ENCODE peak calls at places on chromosomes 6 and 20, in seven cellular contexts. P is endodermal cell, Z is fibroblast of the aortic adventitia, X is right atrium auricular region, G is astrocyte of the spinal cord, A is foreskin fibroblast, U is pancreas. J is an unnamed sample.

GRCh38 chr6:106227612-106228507 is 97.7 kb downstream of the ATG5 start:
- DNase-seq in U (no peak), A (no peak), X (no peak), G (no peak), Z (no peak), P (no peak), J (no peak)

GRCh38 chr6:56399250-56399671 is 151.9 kb upstream of the COL21A1 start:
- DNase-seq in Z (peak), X (no peak), P (peak), G (peak), U (peak), A (no peak), J (no peak)

GRCh38 chr6:26475823-26476729 is 18.3 kb downstream of the BTN2A1 start:
- DNase-seq in G (no peak), P (peak), U (no peak), X (no peak), Z (no peak), A (no peak), J (no peak)

GRCh38 chr6:111618407-111618806 is 12.7 kb upstream of the TRAF3IP2 start:
- DNase-seq in A (no peak), U (no peak), Z (no peak), X (no peak), G (no peak), P (no peak), J (no peak)

GRCh38 chr20:7704021-7704420 is 236.2 kb downstream of the HAO1 start:
- DNase-seq in P (no peak), U (no peak), Z (no peak), X (no peak), G (no peak), A (no peak), J (no peak)

GRCh38 chr6:107490568-107491058 is 696 bp downstream of the SOBP start:
- DNase-seq in U (no peak), P (no peak), X (no peak), Z (no peak), A (no peak), G (no peak), J (no peak)

GRCh38 chr20:41738584-41739193 is 120.5 kb upstream of the CHD6 start:
- DNase-seq in G (peak), X (peak), U (peak), Z (peak), P (peak), A (peak), J (no peak)

GRCh38 chr6:134436950-134437349 is 119.0 kb upstream of the SGK1 start:
- DNase-seq in Z (peak), A (peak), U (no peak), G (peak), P (no peak), X (no peak), J (no peak)

GRCh38 chr6:170269873-170270541 is 20.9 kb downstream of the DLL1 start:
- DNase-seq in G (no peak), P (no peak), Z (no peak), A (no peak), U (peak), X (no peak), J (no peak)

GRCh38 chr20:63850689-63851547 is 10.4 kb upstream of the ABHD16B start:
- DNase-seq in X (no peak), G (no peak), P (peak), U (no peak), A (no peak), Z (no peak), J (no peak)

GRCh38 chr6:144006731-144007454 is 1.2 kb downstream of the PLAGL1 start:
- DNase-seq in P (no peak), X (no peak), U (no peak), G (peak), A (peak), Z (peak), J (no peak)

GRCh38 chr6:47977314-47977713 is 133.7 kb downstream of the PTCHD4 start:
- DNase-seq in Z (no peak), X (no peak), P (peak), A (peak), G (no peak), U (no peak), J (no peak)

DNA sequence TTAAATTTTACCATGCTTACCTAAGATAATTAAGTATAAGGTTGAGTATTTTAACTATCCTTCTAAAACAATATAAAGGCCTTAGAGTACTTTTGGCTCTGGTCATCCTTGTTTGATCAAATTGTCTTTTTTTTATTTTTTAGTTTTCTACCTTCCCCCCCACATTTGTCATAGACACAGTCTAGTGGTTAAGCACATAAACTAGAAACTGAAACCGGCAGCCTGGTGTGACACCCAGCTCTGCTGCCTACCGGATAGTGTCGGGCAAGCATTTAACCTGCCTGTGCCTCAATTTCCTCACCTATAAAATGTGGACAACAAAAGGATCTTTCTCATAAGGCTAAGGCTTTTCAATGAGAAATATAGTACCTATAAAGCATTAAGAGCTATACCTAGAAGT is 21.6 kb upstream of the TULP4 start:
- DNase-seq in X (no peak), A (no peak), P (no peak), U (no peak), G (no peak), Z (no peak), J (no peak)
- H3K4me3 ChIP-seq in X (no peak), A (no peak), P (no peak), U (no peak), G (no peak), Z (no peak), J (no peak)

DNA sequence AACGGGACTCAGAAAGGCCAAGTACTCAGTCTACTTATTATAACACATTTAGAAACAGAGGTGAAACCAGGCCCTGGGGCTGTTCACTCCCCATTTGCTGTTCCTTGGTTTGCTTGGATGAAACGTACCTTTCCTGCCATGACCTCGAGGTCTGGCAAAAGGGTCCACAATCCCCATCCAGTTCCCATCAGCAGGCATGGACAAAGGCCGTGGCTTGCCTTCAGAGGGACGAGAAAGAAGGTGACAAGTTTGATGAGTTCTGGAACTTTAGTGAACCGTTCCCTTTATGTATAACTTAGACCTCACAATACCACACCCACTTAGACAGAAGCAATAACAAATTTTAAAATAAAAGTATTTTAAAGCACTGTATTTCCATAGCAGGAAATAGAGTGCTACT is 53.6 kb upstream of the IPCEF1 start:
- DNase-seq in U (no peak), G (no peak), P (no peak), Z (no peak), X (no peak), A (no peak), J (no peak)
- H3K4me3 ChIP-seq in U (no peak), G (no peak), P (no peak), Z (no peak), X (peak), A (no peak), J (no peak)

DNA sequence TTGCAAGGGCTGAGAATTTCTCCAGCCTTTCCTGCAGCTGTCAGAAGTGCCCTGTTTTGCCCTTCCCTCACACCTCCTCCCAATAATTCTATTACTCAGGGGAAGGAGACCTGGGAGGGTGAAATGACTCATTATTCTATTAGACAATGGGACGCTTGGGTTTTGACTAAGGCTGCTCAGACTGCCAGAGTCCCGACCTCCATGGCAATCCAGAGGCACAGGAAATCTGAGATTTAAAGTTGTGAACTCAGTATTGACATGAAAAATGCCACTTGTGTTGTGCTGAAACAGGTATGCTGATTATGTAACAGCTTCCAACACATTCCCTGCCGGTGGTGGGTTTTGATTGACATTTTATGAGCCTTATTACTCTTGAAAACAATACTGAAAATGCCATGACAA is 625.9 kb upstream of the FLRT3 start:
- DNase-seq in G (no peak), U (no peak), Z (peak), X (no peak), P (peak), A (peak), J (no peak)
- H3K4me3 ChIP-seq in G (no peak), U (no peak), Z (no peak), X (no peak), P (no peak), A (no peak), J (no peak)

GRCh38 chr20:2652724-2653510 is 485 bp downstream of the NOP56 start:
- DNase-seq in U (no peak), Z (peak), A (peak), X (no peak), G (peak), P (no peak), J (no peak)
- H3K4me3 ChIP-seq in U (peak), Z (peak), A (peak), X (peak), G (peak), P (peak), J (peak)

GRCh38 chr6:41939848-41940758 is 1.5 kb downstream of the CCND3 start:
- DNase-seq in U (no peak), X (no peak), P (peak), A (peak), G (peak), Z (peak), J (no peak)

GRCh38 chr6:41937881-41938574 is 3.6 kb downstream of the CCND3 start:
- DNase-seq in Z (peak), P (no peak), G (no peak), X (no peak), A (peak), U (no peak), J (no peak)

GRCh38 chr6:41940759-41941279 is 789 bp downstream of the CCND3 start:
- DNase-seq in P (peak), G (peak), U (peak), A (peak), Z (no peak), X (peak), J (no peak)

GRCh38 chr6:41938590-41938989 is 3.0 kb downstream of the CCND3 start:
- DNase-seq in Z (no peak), U (no peak), P (peak), X (no peak), G (no peak), A (no peak), J (no peak)

DNA sequence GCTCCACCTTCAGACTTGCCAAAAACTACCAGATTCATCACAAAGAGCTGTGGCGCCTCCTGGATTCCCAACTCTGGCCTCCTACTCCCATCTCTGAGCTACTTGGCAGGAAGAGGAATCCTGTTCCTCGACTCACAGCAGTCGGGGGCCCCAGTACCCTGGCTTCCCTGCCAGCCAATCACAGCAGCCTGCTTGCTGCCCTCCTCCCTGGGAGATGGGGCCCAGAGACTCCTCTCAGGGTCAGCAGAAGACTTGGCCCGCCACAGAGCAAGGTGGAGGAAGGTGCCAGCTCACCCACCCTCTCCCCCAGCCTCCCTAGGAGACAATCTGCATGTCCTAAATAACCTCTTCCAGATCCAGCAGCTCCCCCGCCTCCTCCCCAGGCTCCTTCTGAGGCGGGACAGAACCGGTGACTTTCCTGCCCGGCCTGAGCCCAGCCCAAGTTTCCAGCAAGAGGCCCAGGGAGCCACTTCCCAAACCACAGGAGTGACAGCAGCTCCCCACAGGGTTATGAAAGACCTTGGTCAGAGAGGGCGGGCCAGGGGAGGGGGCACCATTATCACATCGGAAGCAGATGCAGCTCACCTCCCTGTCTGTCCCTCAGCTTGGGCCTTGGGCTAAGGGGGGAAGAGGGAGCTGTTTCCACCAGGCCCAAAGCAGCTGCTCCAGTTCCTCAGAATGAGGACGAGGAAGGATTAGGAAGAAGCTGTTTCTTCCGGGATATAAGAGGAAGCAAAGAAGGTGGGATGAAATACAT is 2.3 kb downstream of the CCND3 start:
- DNase-seq in X (peak), G (peak), A (peak), Z (peak), U (no peak), P (peak), J (no peak)
- H3K4me3 ChIP-seq in X (no peak), G (no peak), A (peak), Z (peak), U (no peak), P (peak), J (no peak)

GRCh38 chr6:32941412-32941784 is 570 bp upstream of the HLA-DMB start:
- DNase-seq in P (no peak), G (no peak), X (no peak), A (no peak), U (no peak), Z (no peak), J (no peak)

GRCh38 chr6:32943864-32944263 is 3.0 kb upstream of the HLA-DMB start:
- DNase-seq in G (no peak), P (no peak), X (no peak), A (no peak), Z (no peak), U (no peak), J (no peak)

GRCh38 chr6:32938494-32938893 is 2.3 kb downstream of the HLA-DMB start:
- DNase-seq in X (no peak), G (no peak), U (no peak), A (no peak), Z (no peak), P (no peak), J (no peak)

GRCh38 chr6:32942555-32942954 is 1.7 kb upstream of the HLA-DMB start:
- DNase-seq in A (no peak), X (no peak), G (no peak), Z (no peak), P (no peak), U (no peak), J (no peak)

GRCh38 chr6:32940656-32941411 is at the start of gene HLA-DMB:
- DNase-seq in A (peak), Z (peak), P (peak), U (peak), G (peak), X (no peak), J (peak)
- H3K4me3 ChIP-seq in A (no peak), Z (no peak), P (no peak), U (peak), G (no peak), X (peak), J (no peak)